ENCODE peak calls at places on chromosomes 16 and 17, in eight cellular contexts. One of them, this sample, is unnamed.

GRCh38 chr16:70520612-70521297 is 2.6 kb downstream of the COG4 start:
- DNase-seq in HCT116: no peak
- DNase-seq in breast epithelium: no peak
- DNase-seq in fibroblast of villous mesenchyme: peak; percentile 76
- DNase-seq in suprapubic skin: no peak
- DNase-seq in left ventricle myocardium inferior: no peak
- DNase-seq in A673: peak; percentile 33
- DNase-seq in AG10803: peak; percentile 67
- DNase-seq in this sample: no peak

GRCh38 chr17:2853722-2854580 is 57.7 kb downstream of the RAP1GAP2 start:
- DNase-seq in AG10803: no peak
- DNase-seq in fibroblast of villous mesenchyme: no peak
- DNase-seq in suprapubic skin: no peak
- DNase-seq in A673: no peak
- DNase-seq in breast epithelium: no peak
- DNase-seq in HCT116: no peak
- DNase-seq in left ventricle myocardium inferior: peak; percentile 36
- DNase-seq in this sample: no peak

GRCh38 chr17:31494259-31495048 is 103.0 kb downstream of the RAB11FIP4 start:
- DNase-seq in left ventricle myocardium inferior: no peak
- DNase-seq in suprapubic skin: no peak
- DNase-seq in fibroblast of villous mesenchyme: no peak
- DNase-seq in A673: no peak
- DNase-seq in HCT116: no peak
- DNase-seq in breast epithelium: no peak
- DNase-seq in AG10803: no peak
- DNase-seq in this sample: no peak

GRCh38 chr16:84360170-84360569 is 8.2 kb upstream of the ATP2C2 start:
- DNase-seq in AG10803: no peak
- DNase-seq in A673: no peak
- DNase-seq in left ventricle myocardium inferior: no peak
- DNase-seq in suprapubic skin: no peak
- DNase-seq in breast epithelium: no peak
- DNase-seq in HCT116: no peak
- DNase-seq in fibroblast of villous mesenchyme: no peak
- DNase-seq in this sample: no peak

GRCh38 chr17:79803997-79804855 is 7.3 kb upstream of the CBX8 start:
- DNase-seq in fibroblast of villous mesenchyme: no peak
- DNase-seq in A673: peak; percentile 67
- DNase-seq in AG10803: no peak
- DNase-seq in breast epithelium: no peak
- DNase-seq in left ventricle myocardium inferior: no peak
- DNase-seq in HCT116: no peak
- DNase-seq in suprapubic skin: no peak
- DNase-seq in this sample: no peak

GRCh38 chr16:87472142-87472778 is 20.6 kb downstream of the ZCCHC14 start:
- DNase-seq in left ventricle myocardium inferior: no peak
- DNase-seq in breast epithelium: no peak
- DNase-seq in AG10803: no peak
- DNase-seq in A673: no peak
- DNase-seq in fibroblast of villous mesenchyme: no peak
- DNase-seq in suprapubic skin: no peak
- DNase-seq in HCT116: no peak
- DNase-seq in this sample: no peak

GRCh38 chr16:81313731-81314602 is 795 bp upstream of the GAN start:
- DNase-seq in AG10803: peak; percentile 53
- DNase-seq in HCT116: no peak
- DNase-seq in A673: no peak
- DNase-seq in fibroblast of villous mesenchyme: no peak
- DNase-seq in breast epithelium: no peak
- DNase-seq in left ventricle myocardium inferior: no peak
- DNase-seq in suprapubic skin: no peak
- DNase-seq in this sample: no peak

GRCh38 chr17:77995146-77995852 is 36.8 kb downstream of the TNRC6C start:
- DNase-seq in breast epithelium: no peak
- DNase-seq in fibroblast of villous mesenchyme: no peak
- DNase-seq in left ventricle myocardium inferior: peak; percentile 72
- DNase-seq in HCT116: no peak
- DNase-seq in AG10803: peak; percentile 5
- DNase-seq in suprapubic skin: no peak
- DNase-seq in A673: no peak
- DNase-seq in this sample: no peak

DNA sequence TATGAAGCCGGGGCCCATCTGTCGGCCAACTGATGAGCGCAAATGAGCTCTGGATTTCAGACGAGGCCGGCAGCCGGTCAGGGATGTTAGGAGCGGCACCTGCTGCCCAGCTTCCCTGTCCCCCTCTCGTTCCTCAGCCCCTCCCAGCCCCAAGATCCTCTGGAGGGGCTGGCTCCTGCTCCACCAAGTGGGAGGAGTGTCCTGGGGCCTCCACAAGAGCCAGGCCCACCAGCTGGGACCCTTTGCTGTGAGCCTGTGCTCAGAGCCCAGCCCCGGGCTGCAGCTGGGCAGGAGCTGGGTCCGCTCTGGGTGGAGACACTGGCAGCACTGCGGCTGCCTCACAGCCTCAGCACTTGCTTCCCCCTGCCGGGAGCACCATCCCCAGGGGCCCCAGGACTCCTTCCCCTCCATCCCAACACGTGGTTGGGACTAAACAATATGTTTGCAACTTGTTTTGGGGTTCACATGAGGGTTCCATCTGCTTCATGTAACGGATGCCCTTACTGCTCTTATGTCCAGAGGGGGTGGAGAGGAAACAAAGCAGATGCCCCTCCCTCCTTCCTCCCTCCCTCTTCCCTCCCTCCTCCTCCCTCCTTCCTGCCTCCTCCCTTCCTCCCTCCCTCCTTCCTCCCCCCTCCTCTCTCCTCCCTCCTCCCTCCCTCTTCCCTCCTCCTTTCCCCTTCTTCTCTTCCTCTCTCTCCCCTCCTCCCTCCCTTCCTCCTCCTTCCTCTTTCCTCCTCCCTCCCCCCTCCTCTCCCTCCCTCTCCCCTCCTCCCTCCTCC is 16.2 kb upstream of the CBFA2T3 start:
- DNase-seq in A673: peak; percentile 24
- DNase-seq in left ventricle myocardium inferior: no peak
- DNase-seq in AG10803: no peak
- DNase-seq in breast epithelium: no peak
- DNase-seq in HCT116: no peak
- DNase-seq in fibroblast of villous mesenchyme: no peak
- DNase-seq in suprapubic skin: no peak
- DNase-seq in this sample: no peak
- TF ChIP-seq CTCF in A673: no peak
- TF ChIP-seq CTCF in left ventricle myocardium inferior: no peak
- TF ChIP-seq CTCF in AG10803: no peak
- TF ChIP-seq CTCF in breast epithelium: no peak
- TF ChIP-seq CTCF in HCT116: no peak
- TF ChIP-seq CTCF in fibroblast of villous mesenchyme: no peak
- TF ChIP-seq CTCF in suprapubic skin: no peak
- TF ChIP-seq CTCF in this sample: no peak

DNA sequence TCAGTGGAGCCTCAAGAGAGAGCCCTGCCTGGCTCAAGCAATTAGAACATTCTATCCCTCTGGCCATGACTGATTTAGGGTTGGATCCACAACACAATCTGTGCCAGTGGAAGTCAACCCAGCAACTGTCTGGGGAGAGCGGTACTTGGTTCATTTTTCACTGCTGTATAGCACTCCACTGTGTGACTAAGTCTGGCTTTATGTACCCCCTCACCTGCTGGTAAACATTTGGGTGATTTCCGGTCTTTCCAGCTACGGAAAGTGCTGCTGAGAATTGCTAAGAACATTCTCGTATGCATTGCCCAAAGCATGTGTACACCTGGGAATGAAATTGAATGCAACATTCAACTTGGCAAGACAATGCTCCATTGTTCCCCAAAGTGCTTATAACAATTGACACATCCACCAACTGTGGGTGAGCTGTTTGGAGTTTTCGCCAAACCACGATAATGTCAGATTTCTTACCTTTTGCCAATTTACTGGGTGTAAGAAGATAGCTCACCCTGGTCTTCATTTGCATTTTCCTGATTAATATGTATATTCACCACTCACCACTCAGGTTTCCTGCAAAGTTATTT is 63.5 kb upstream of the MED9 start:
- DNase-seq in AG10803: no peak
- DNase-seq in suprapubic skin: no peak
- DNase-seq in fibroblast of villous mesenchyme: no peak
- DNase-seq in HCT116: no peak
- DNase-seq in left ventricle myocardium inferior: no peak
- DNase-seq in breast epithelium: peak; percentile 66
- DNase-seq in A673: no peak
- DNase-seq in this sample: no peak
- TF ChIP-seq CTCF in AG10803: no peak
- TF ChIP-seq CTCF in suprapubic skin: no peak
- TF ChIP-seq CTCF in fibroblast of villous mesenchyme: no peak
- TF ChIP-seq CTCF in HCT116: no peak
- TF ChIP-seq CTCF in left ventricle myocardium inferior: no peak
- TF ChIP-seq CTCF in breast epithelium: no peak
- TF ChIP-seq CTCF in A673: no peak
- TF ChIP-seq CTCF in this sample: no peak

DNA sequence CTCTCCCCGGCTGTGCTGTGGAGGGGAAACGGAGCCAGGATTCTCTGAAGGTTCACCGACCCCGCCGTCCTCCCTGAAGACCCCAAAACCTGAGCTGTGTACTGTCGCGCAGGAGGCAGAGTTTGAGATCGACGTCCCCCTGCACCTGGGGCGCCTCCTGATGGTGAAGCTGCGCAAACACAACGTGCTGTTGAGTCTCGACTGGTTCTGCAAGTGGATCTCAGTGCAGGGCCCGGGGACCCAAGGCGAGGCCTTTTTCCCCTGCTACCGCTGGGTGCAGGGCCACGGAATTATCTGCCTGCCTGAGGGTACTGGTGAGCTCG is 62.6 kb upstream of the TEKT1 start:
- DNase-seq in breast epithelium: no peak
- DNase-seq in A673: peak; percentile 53
- DNase-seq in HCT116: no peak
- DNase-seq in left ventricle myocardium inferior: no peak
- DNase-seq in fibroblast of villous mesenchyme: no peak
- DNase-seq in AG10803: no peak
- DNase-seq in suprapubic skin: no peak
- DNase-seq in this sample: no peak
- TF ChIP-seq CTCF in breast epithelium: no peak
- TF ChIP-seq CTCF in A673: peak; percentile 77
- TF ChIP-seq CTCF in HCT116: no peak
- TF ChIP-seq CTCF in left ventricle myocardium inferior: peak; percentile 35
- TF ChIP-seq CTCF in fibroblast of villous mesenchyme: peak; percentile 37
- TF ChIP-seq CTCF in AG10803: peak; percentile 38
- TF ChIP-seq CTCF in suprapubic skin: peak; percentile 52
- TF ChIP-seq CTCF in this sample: no peak

GRCh38 chr16:2047330-2048115 is at the start of the genes NTHL1 and TSC2:
- DNase-seq in AG10803: peak; percentile 94
- DNase-seq in A673: peak; percentile 97
- DNase-seq in HCT116: peak; percentile 91
- DNase-seq in left ventricle myocardium inferior: peak; percentile 97
- DNase-seq in fibroblast of villous mesenchyme: peak; percentile 97
- DNase-seq in suprapubic skin: peak; percentile 97
- DNase-seq in breast epithelium: peak; percentile 95
- DNase-seq in this sample: peak; percentile 88
- TF ChIP-seq CTCF in AG10803: peak; percentile 40
- TF ChIP-seq CTCF in A673: no peak
- TF ChIP-seq CTCF in HCT116: no peak
- TF ChIP-seq CTCF in left ventricle myocardium inferior: peak; percentile 51
- TF ChIP-seq CTCF in fibroblast of villous mesenchyme: peak; percentile 38
- TF ChIP-seq CTCF in suprapubic skin: peak; percentile 64
- TF ChIP-seq CTCF in breast epithelium: peak; percentile 38
- TF ChIP-seq CTCF in this sample: no peak

DNA sequence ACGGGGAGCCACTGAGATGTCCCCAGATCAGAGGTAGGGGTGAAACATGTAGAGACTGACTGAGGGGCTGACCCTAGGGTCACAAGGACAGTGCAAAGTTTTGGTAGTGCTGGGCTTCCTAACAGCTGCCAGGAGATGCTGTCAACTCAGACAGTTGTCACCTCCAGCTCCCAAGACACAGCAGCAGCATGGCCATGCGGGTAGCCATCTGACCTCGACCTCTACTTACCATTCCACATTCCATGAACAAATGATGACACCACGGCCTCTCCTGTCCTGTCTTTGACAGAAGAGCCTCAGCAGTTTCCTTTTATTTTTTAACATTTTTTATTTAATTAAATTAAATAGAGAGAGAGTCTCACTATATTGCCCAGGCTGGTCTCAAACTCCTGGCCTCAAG is 65.3 kb upstream of the NFAT5 start:
- DNase-seq in fibroblast of villous mesenchyme: no peak
- DNase-seq in A673: no peak
- DNase-seq in breast epithelium: no peak
- DNase-seq in AG10803: no peak
- DNase-seq in left ventricle myocardium inferior: no peak
- DNase-seq in HCT116: no peak
- DNase-seq in suprapubic skin: no peak
- DNase-seq in this sample: no peak
- TF ChIP-seq CTCF in fibroblast of villous mesenchyme: no peak
- TF ChIP-seq CTCF in A673: no peak
- TF ChIP-seq CTCF in breast epithelium: no peak
- TF ChIP-seq CTCF in AG10803: no peak
- TF ChIP-seq CTCF in left ventricle myocardium inferior: no peak
- TF ChIP-seq CTCF in HCT116: no peak
- TF ChIP-seq CTCF in suprapubic skin: no peak
- TF ChIP-seq CTCF in this sample: no peak

DNA sequence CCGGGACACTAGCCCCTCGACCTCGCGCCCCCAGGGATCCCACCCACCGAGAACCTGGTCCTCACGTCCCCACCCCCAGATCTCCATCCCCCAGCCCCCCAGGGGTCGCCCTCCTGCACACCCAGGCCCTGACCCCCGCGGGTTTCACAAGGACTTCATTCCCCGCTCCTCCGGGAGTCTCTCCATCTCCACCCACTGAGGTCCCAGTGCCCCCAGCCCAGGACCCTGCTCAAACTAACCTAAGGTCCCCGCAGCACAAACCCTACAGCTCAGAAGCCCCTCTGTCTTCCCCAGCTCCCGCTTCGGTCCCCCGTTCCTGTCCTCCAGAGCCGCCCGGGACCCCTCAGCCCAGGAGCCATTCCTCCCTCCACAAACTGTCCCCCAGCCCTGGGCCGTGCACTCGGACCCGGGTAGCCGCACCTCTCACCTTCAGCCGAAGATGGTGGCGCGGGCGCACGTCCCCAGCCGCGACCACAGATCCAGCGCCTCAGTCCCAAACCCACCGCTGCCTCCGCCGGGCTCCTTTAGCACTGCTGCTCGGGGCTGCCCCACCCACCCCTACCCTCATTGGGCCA is at the start of gene MYH10:
- DNase-seq in left ventricle myocardium inferior: no peak
- DNase-seq in fibroblast of villous mesenchyme: no peak
- DNase-seq in suprapubic skin: peak; percentile 74
- DNase-seq in A673: peak; percentile 15
- DNase-seq in HCT116: no peak
- DNase-seq in AG10803: no peak
- DNase-seq in breast epithelium: no peak
- DNase-seq in this sample: no peak
- TF ChIP-seq CTCF in left ventricle myocardium inferior: no peak
- TF ChIP-seq CTCF in fibroblast of villous mesenchyme: no peak
- TF ChIP-seq CTCF in suprapubic skin: no peak
- TF ChIP-seq CTCF in A673: peak; percentile 38
- TF ChIP-seq CTCF in HCT116: no peak
- TF ChIP-seq CTCF in AG10803: peak; percentile 34
- TF ChIP-seq CTCF in breast epithelium: peak; percentile 40
- TF ChIP-seq CTCF in this sample: no peak